ENCODE peak calls at places on chromosomes 12 and 14, in eight cellular contexts. T, E, F, H, G, I, S and V are unnamed samples.

GRCh38 chr12:1350934-1351240 is 243.5 kb downstream of the FBXL14 start:
- DNase-seq in T (no peak), E (no peak), F (no peak), H (no peak), G (no peak), I (no peak), S (no peak), V (no peak)

GRCh38 chr12:50764116-50764860 is 387 bp downstream of the ATF1 start:
- DNase-seq in T (peak), E (peak), F (peak), H (peak), G (peak), I (peak), S (peak), V (peak)

GRCh38 chr12:121005346-121005815 is 10.9 kb downstream of the C12orf43 start:
- DNase-seq in T (peak), E (no peak), F (no peak), H (no peak), G (peak), I (peak), S (peak), V (no peak)

GRCh38 chr14:22847661-22848341 is 11.4 kb downstream of the MMP14 start:
- DNase-seq in T (no peak), E (no peak), F (no peak), H (no peak), G (peak), I (no peak), S (no peak), V (no peak)

GRCh38 chr14:99972748-99973466 is 92.3 kb upstream of the EVL start:
- DNase-seq in T (no peak), E (no peak), F (no peak), H (no peak), G (peak), I (no peak), S (no peak), V (no peak)

GRCh38 chr12:121711925-121712461 is 559 bp upstream of the TMEM120B start:
- DNase-seq in T (peak), E (no peak), F (peak), H (peak), G (peak), I (peak), S (no peak), V (no peak)

GRCh38 chr14:36477266-36477665 is 42.8 kb downstream of the NKX2-1 start:
- DNase-seq in T (no peak), E (no peak), F (no peak), H (no peak), G (no peak), I (peak), S (peak), V (no peak)

GRCh38 chr14:22875003-22875747 is 3.6 kb downstream of the LRP10 start:
- DNase-seq in T (no peak), E (no peak), F (no peak), H (no peak), G (no peak), I (no peak), S (no peak), V (no peak)

GRCh38 chr14:104361101-104361591 is 218.4 kb upstream of the C14orf180 start:
- DNase-seq in T (no peak), E (peak), F (no peak), H (no peak), G (no peak), I (no peak), S (no peak), V (no peak)

GRCh38 chr12:79557690-79558315 is 133.0 kb downstream of the PAWR start:
- DNase-seq in T (no peak), E (no peak), F (no peak), H (no peak), G (no peak), I (no peak), S (no peak), V (no peak)

GRCh38 chr14:40944521-40944920 is 662.2 kb upstream of the LRFN5 start:
- DNase-seq in T (no peak), E (no peak), F (no peak), H (no peak), G (no peak), I (no peak), S (no peak), V (no peak)

GRCh38 chr14:104133496-104133895 is 4.9 kb upstream of the KIF26A start:
- DNase-seq in T (no peak), E (peak), F (no peak), H (no peak), G (no peak), I (no peak), S (no peak), V (no peak)

GRCh38 chr14:100737526-100737925 is 10.8 kb downstream of the DLK1 start:
- DNase-seq in T (no peak), E (no peak), F (no peak), H (no peak), G (no peak), I (no peak), S (no peak), V (no peak)

GRCh38 chr14:88698651-88699050 is 94.1 kb downstream of the EML5 start:
- DNase-seq in T (no peak), E (no peak), F (no peak), H (no peak), G (no peak), I (no peak), S (no peak), V (no peak)

GRCh38 chr14:56333361-56334279 is 215.4 kb downstream of the PELI2 start:
- DNase-seq in T (no peak), E (no peak), F (peak), H (no peak), G (peak), I (peak), S (no peak), V (no peak)

GRCh38 chr14:94313991-94314655 is 9.0 kb downstream of the SERPINA6 start:
- DNase-seq in T (no peak), E (no peak), F (no peak), H (no peak), G (no peak), I (no peak), S (no peak), V (no peak)

GRCh38 chr12:27237790-27238771 is 6.0 kb upstream of the STK38L start:
- DNase-seq in T (no peak), E (no peak), F (no peak), H (no peak), G (peak), I (no peak), S (no peak), V (no peak)

GRCh38 chr14:60222820-60223219 is 26.2 kb upstream of the PPM1A start:
- DNase-seq in T (no peak), E (peak), F (no peak), H (peak), G (no peak), I (no peak), S (no peak), V (peak)

GRCh38 chr14:64764641-64765520 is 60.7 kb downstream of the PLEKHG3 start:
- DNase-seq in T (peak), E (peak), F (peak), H (peak), G (peak), I (peak), S (peak), V (peak)

GRCh38 chr14:101845896-101846295 is 84.4 kb downstream of the PPP2R5C start:
- DNase-seq in T (no peak), E (no peak), F (no peak), H (no peak), G (no peak), I (no peak), S (no peak), V (no peak)

GRCh38 chr12:11228268-11228879 is 41.1 kb downstream of the PRB3 start:
- DNase-seq in T (peak), E (no peak), F (peak), H (peak), G (peak), I (peak), S (peak), V (no peak)

GRCh38 chr12:3204143-3204542 is 127.0 kb downstream of the TSPAN9 start:
- DNase-seq in T (no peak), E (no peak), F (no peak), H (no peak), G (no peak), I (peak), S (no peak), V (no peak)

GRCh38 chr12:63991036-63991547 is 146.6 kb downstream of the SRGAP1 start:
- DNase-seq in T (no peak), E (no peak), F (no peak), H (no peak), G (no peak), I (no peak), S (no peak), V (no peak)

GRCh38 chr12:93593833-93594232 is 21.4 kb downstream of the SOCS2 start:
- DNase-seq in T (no peak), E (no peak), F (no peak), H (no peak), G (no peak), I (no peak), S (no peak), V (no peak)

GRCh38 chr12:24198070-24198469 is 248.6 kb upstream of the SOX5 start:
- DNase-seq in T (no peak), E (no peak), F (no peak), H (no peak), G (no peak), I (no peak), S (no peak), V (no peak)

GRCh38 chr12:15558915-15559528 is 230.2 kb downstream of the EPS8 start:
- DNase-seq in T (no peak), E (no peak), F (no peak), H (no peak), G (no peak), I (no peak), S (no peak), V (no peak)